ENCODE peak calls at places on chromosome 1, in ten cellular contexts. D is epithelial cell of prostate; J is nucleus accumbens; R is HEK293T; A is caudate nucleus; L is pons; M is cardiac muscle cell; P is nephron progenitor cell; F is stimulated activated CD8-positive, alpha-beta memory T cell treated with anti-CD3 and anti-CD28 coated beads, Interleukin-4, amount 100 ng/mL, for 1 hour; V is COR-L47. Z is an unnamed sample.

GRCh38 chr1:196306421-196306820 is 301.8 kb downstream of the KCNT2 start:
- DNase-seq in P (no peak), F (no peak), J (no peak), L (no peak), V (no peak), D (no peak), A (no peak), R (no peak), M (no peak), Z (no peak)

GRCh38 chr1:43345119-43345518 is 7.5 kb downstream of the MPL start:
- DNase-seq in J (no peak), M (no peak), D (no peak), L (no peak), A (no peak), P (no peak), F (no peak), R (no peak), V (no peak), Z (no peak)

GRCh38 chr1:74245168-74245753 is 10.1 kb downstream of the TNNI3K start:
- DNase-seq in L (no peak), V (no peak), D (no peak), J (no peak), F (no peak), A (no peak), P (no peak), R (peak; percentile 32), M (peak; percentile 36), Z (no peak)

GRCh38 chr1:71717186-71717585 is 565.2 kb downstream of the NEGR1 start:
- DNase-seq in A (no peak), D (no peak), J (no peak), V (no peak), R (no peak), F (no peak), L (no peak), P (no peak), M (no peak), Z (no peak)

GRCh38 chr1:65108025-65108692 is 39.8 kb upstream of the AK4 start:
- DNase-seq in F (no peak), J (no peak), M (no peak), L (no peak), V (peak; percentile 78), P (no peak), D (no peak), A (no peak), R (no peak), Z (no peak)

GRCh38 chr1:204450461-204451257 is 39.0 kb upstream of the PPP1R15B start:
- DNase-seq in R (no peak), P (no peak), J (no peak), F (no peak), M (peak; percentile 39), D (no peak), V (no peak), L (no peak), A (no peak), Z (no peak)

GRCh38 chr1:23210351-23210785 is 6.9 kb downstream of the HTR1D start:
- DNase-seq in P (no peak), D (no peak), F (no peak), J (no peak), V (no peak), M (no peak), L (no peak), A (no peak), R (no peak), Z (no peak)

GRCh38 chr1:210696709-210697108 is 368.0 kb downstream of the HHAT start:
- DNase-seq in R (no peak), A (no peak), P (no peak), M (no peak), F (no peak), L (no peak), D (no peak), V (no peak), J (no peak), Z (peak; percentile 62)

GRCh38 chr1:221728037-221728505 is 13.8 kb downstream of the DUSP10 start:
- DNase-seq in R (no peak), J (no peak), P (no peak), D (no peak), M (no peak), F (no peak), L (no peak), V (no peak), A (no peak), Z (no peak)